ENCODE peak calls at places on chromosomes 13 and 19, in six cellular contexts. R is GM23338, S is HepG2, H is K562, L is H1, U is GM12878. Y is an unnamed sample.
A peak's percentile ranks its signal among the peaks of the same experiment; 100 is the strongest.

GRCh38 chr19:290539-291521 is at the start of gene PLPP2:
- DNase-seq in R (peak; percentile 96), S (no peak), H (no peak), L (peak; percentile 85), U (no peak), Y (peak; percentile 92)

GRCh38 chr13:49836516-49836915 is 44.0 kb upstream of the KPNA3 start:
- DNase-seq in R (peak; percentile 38), S (peak; percentile 23), H (no peak), L (no peak), U (no peak), Y (peak; percentile 48)

GRCh38 chr13:23868521-23868920 is 20.7 kb downstream of the MIPEP start:
- DNase-seq in R (no peak), S (no peak), H (no peak), L (no peak), U (no peak), Y (no peak)

GRCh38 chr13:64041296-64041695 is 2625.6 kb upstream of the PCDH20 start:
- DNase-seq in R (no peak), S (no peak), H (no peak), L (no peak), U (no peak), Y (no peak)

GRCh38 chr19:55368701-55369563 is 1.3 kb downstream of the IL11 start:
- DNase-seq in R (peak; percentile 70), S (no peak), H (peak; percentile 67), L (no peak), U (no peak), Y (peak; percentile 49)

GRCh38 chr13:112756967-112757758 is 67.3 kb downstream of the ATP11A start:
- DNase-seq in R (no peak), S (peak; percentile 99), H (no peak), L (no peak), U (no peak), Y (no peak)

GRCh38 chr13:52868190-52868589 is 19.8 kb upstream of the PCDH8 start:
- DNase-seq in R (no peak), S (no peak), H (no peak), L (no peak), U (no peak), Y (no peak)

GRCh38 chr13:24675806-24676570 is 4.2 kb upstream of the ATP12A start:
- DNase-seq in R (no peak), S (no peak), H (no peak), L (no peak), U (no peak), Y (no peak)

GRCh38 chr13:20116213-20116612 is 44.6 kb downstream of the GJA3 start:
- DNase-seq in R (peak; percentile 65), S (no peak), H (no peak), L (no peak), U (no peak), Y (no peak)

GRCh38 chr13:72384879-72385278 is 342.6 kb downstream of the MZT1 start:
- DNase-seq in R (no peak), S (peak; percentile 44), H (no peak), L (no peak), U (no peak), Y (no peak)

GRCh38 chr13:57666554-57666953 is 35.0 kb downstream of the PCDH17 start:
- DNase-seq in R (no peak), S (no peak), H (no peak), L (no peak), U (no peak), Y (no peak)

GRCh38 chr19:9934132-9934950 is 2.0 kb downstream of the OLFM2 start:
- DNase-seq in R (peak; percentile 95), S (peak; percentile 40), H (peak; percentile 86), L (peak; percentile 77), U (no peak), Y (peak; percentile 96)

GRCh38 chr19:18723871-18724377 is 40.4 kb downstream of the CRTC1 start:
- DNase-seq in R (no peak), S (no peak), H (no peak), L (no peak), U (no peak), Y (no peak)

GRCh38 chr13:33452873-33453558 is 167.5 kb upstream of the STARD13 start:
- DNase-seq in R (no peak), S (no peak), H (no peak), L (no peak), U (no peak), Y (no peak)

GRCh38 chr13:59458908-59459579 is 704.7 kb downstream of the DIAPH3 start:
- DNase-seq in R (peak; percentile 31), S (no peak), H (no peak), L (no peak), U (no peak), Y (no peak)

GRCh38 chr13:112728375-112729126 is 38.7 kb downstream of the ATP11A start:
- DNase-seq in R (no peak), S (no peak), H (no peak), L (no peak), U (no peak), Y (no peak)

GRCh38 chr19:29497686-29498436 is 27.9 kb upstream of the VSTM2B start:
- DNase-seq in R (no peak), S (no peak), H (no peak), L (no peak), U (no peak), Y (no peak)

GRCh38 chr19:36144624-36145023 is 4.8 kb downstream of the CAPNS1 start:
- DNase-seq in R (no peak), S (no peak), H (no peak), L (no peak), U (no peak), Y (no peak)

GRCh38 chr19:6720369-6721112 is at the start of gene C3:
- DNase-seq in R (no peak), S (peak; percentile 96), H (peak; percentile 44), L (no peak), U (no peak), Y (no peak)

GRCh38 chr19:49064768-49065611 is at the start of gene NTF4:
- DNase-seq in R (peak; percentile 82), S (peak; percentile 20), H (peak; percentile 41), L (no peak), U (no peak), Y (peak; percentile 78)

GRCh38 chr13:38417727-38418126 is 68.1 kb downstream of the UFM1 start:
- DNase-seq in R (peak; percentile 60), S (peak; percentile 8), H (peak; percentile 30), L (no peak), U (no peak), Y (no peak)

GRCh38 chr19:1465191-1466016 is 13.6 kb downstream of the C19orf25 start:
- DNase-seq in R (peak; percentile 78), S (no peak), H (no peak), L (no peak), U (no peak), Y (peak; percentile 74)

GRCh38 chr19:30664358-30665058 is 292.3 kb downstream of the ZNF536 start:
- DNase-seq in R (peak; percentile 83), S (peak; percentile 84), H (peak; percentile 17), L (no peak), U (no peak), Y (peak; percentile 35)

GRCh38 chr13:110374644-110375370 is 67.7 kb downstream of the COL4A2 start:
- DNase-seq in R (no peak), S (no peak), H (no peak), L (no peak), U (no peak), Y (no peak)

DNA sequence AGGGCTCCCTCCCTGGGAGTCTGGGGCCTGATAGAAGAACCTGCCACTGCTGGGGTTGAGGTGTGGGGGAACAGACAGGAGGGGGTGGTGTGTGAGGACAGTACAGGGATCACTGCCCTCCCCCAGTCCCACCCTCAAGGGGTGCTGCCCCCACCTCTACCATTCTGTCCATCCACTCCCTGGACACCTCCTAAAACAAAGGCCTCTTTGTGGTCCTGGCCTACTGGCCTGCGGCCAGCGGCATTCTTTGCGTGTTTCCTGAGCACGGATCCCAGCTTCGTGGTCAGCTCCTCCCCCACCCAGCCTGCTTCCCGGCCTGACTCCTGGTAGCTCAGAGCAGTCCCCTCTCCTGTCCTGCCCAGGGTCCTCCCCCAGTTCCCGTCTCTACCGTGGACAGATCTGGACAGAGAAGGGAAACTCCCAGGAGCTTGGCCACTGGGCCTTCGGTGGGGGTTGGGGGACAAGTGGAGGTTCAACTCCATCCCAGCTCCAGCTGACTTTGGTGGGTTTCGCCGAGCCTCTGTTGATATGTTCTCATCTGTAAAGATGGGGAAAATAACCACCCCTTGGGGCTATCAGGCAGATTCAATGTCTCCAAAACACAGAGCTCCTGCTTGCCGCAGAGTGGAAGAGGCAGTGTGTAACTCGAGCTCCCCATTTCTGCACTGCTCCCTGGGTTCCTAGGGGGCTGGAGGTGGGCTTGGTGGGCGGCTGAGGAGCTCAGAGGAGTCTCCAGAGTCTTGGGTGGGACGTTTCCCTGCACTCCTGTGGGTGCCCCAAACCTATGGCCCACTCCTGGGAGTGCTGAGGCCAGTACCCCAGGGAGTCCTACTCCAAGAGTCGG is 48.7 kb downstream of the LYL1 start:
- DNase-seq in R (peak; percentile 50), S (peak; percentile 97), H (no peak), L (no peak), U (no peak), Y (peak; percentile 44)
- TF ChIP-seq CREB1 in R (no peak), S (no peak), H (no peak), L (no peak), U (no peak), Y (no peak)

GRCh38 chr19:11203194-11204075 is 6.1 kb upstream of the KANK2 start:
- DNase-seq in R (peak; percentile 77), S (peak; percentile 35), H (peak; percentile 79), L (peak; percentile 46), U (no peak), Y (peak; percentile 81)
- TF ChIP-seq CREB1 in R (no peak), S (no peak), H (no peak), L (peak; percentile 40), U (no peak), Y (no peak)

DNA sequence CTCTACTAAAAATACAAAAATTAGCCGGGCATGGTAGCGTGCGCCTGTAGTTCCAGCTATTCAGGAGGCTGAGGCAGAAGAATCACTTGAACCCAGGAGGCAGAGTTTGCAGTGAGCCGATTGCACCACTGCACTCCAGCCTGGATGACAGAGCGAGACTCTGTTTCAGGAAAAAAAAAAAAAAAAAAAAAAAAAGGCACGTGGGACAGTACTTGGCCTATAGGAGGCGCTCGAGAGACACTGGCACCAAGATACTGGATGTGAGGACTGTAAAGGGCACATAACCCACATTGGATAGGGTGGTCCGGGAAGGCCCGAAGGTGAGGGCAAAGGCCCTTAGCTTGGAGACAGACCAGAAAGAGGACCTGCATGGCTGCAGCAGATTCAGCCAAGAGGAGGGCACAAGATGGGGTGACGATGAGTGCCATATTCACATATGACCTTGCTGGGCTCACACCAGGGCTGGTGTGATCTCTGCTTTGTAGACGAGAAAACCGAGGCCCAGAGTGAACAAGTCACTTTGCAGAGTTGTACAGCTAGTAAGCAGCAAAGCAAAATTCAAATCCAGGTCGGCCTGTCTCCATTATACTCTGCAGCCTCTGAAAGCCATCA is 89.4 kb downstream of the DPF1 start:
- DNase-seq in R (peak; percentile 81), S (peak; percentile 38), H (peak; percentile 77), L (no peak), U (no peak), Y (peak; percentile 58)
- TF ChIP-seq CREB1 in R (no peak), S (no peak), H (no peak), L (no peak), U (no peak), Y (no peak)

DNA sequence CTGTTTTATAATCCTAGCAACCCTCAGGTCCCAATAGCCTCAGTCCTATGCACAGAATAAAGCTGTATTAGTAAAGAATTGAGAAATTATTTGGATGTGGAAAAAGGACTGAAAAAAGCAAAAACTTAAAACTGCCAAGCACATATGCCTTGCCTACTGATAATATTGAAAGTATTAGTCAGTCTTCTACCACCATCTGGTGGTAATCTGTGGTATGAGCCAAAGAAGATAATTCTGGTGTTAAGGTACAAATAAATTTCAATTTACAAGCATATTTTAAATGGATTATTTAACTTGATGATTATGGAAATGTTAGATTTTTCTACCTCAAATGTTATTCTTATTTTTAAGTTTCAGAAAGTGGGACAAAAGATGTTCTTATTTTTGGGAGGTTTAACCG is 460.3 kb upstream of the KLHL1 start:
- DNase-seq in R (peak; percentile 63), S (peak; percentile 25), H (peak; percentile 27), L (no peak), U (peak; percentile 5), Y (no peak)
- TF ChIP-seq CREB1 in R (no peak), S (no peak), H (no peak), L (no peak), U (no peak), Y (no peak)

Y was measured in WTC11.